ENCODE peak calls at places on chromosomes 1 and 21, in five cellular contexts. K is MCF 10A, Y is NCI-H510A treated with DMSO at 0.1 percent for 48 hours, M is adrenal gland, C is lower lobe of right lung. H is an unnamed sample.

GRCh38 chr1:22803833-22804232 is 93.2 kb downstream of the EPHB2 start:
- DNase-seq in K (no peak), Y (no peak), M (no peak), C (no peak), H (no peak)

GRCh38 chr1:9437931-9438330 is 101.3 kb upstream of the SLC25A33 start:
- DNase-seq in K (peak; percentile 31), Y (no peak), M (no peak), C (no peak), H (no peak)

GRCh38 chr1:99264201-99265021 is at the start of gene PLPPR4:
- DNase-seq in K (peak; percentile 15), Y (peak; percentile 36), M (peak; percentile 38), C (peak; percentile 50), H (peak; percentile 73)

GRCh38 chr1:243916160-243916559 is 66.1 kb upstream of the AKT3 start:
- DNase-seq in K (peak; percentile 43), Y (no peak), M (no peak), C (no peak), H (no peak)

GRCh38 chr1:10561955-10562354 is 87.2 kb downstream of the PEX14 start:
- DNase-seq in K (no peak), Y (no peak), M (no peak), C (no peak), H (no peak)

GRCh38 chr21:44846485-44847260 is 26.8 kb downstream of the PTTG1IP start:
- DNase-seq in K (no peak), Y (no peak), M (no peak), C (peak; percentile 79), H (no peak)

GRCh38 chr1:238111081-238111480 is 220.4 kb upstream of the ZP4 start:
- DNase-seq in K (no peak), Y (no peak), M (no peak), C (no peak), H (no peak)

GRCh38 chr1:210031473-210031872 is 93.5 kb downstream of the SYT14 start:
- DNase-seq in K (no peak), Y (no peak), M (no peak), C (no peak), H (no peak)

GRCh38 chr1:222976453-222976852 is 161.6 kb downstream of the DISP1 start:
- DNase-seq in K (no peak), Y (no peak), M (no peak), C (no peak), H (no peak)

H was measured in upper lobe of right lung.